ENCODE peak calls at places on chromosomes 13 and 19, in seven cellular contexts. U is NCI-H1436; F is activated T-helper 1 cell treated with anti-CD3 and anti-CD28 coated beads, Interleukin-12 subunit alpha, Interleukin-12 subunit beta, Interleukin-2, Interleukin-4 antibody, amounts not matched to agents 30 ng/mL and 10 ng/mL and 1 ng/mL, durations not matched to agents 14 hours and 24 hours and 36 hours; P is iPS DF 6.9; O is cortex of kidney; H is lung; V is foreskin fibroblast. G is an unnamed sample.

GRCh38 chr13:103188688-103189326 is 122.6 kb upstream of the SLC10A2 start:
- DNase-seq in U (peak; percentile 35), F (no peak), P (no peak), O (no peak), H (no peak), V (no peak), G (no peak)

GRCh38 chr13:77860621-77861020 is 58.0 kb downstream of the EDNRB start:
- DNase-seq in U (no peak), F (no peak), P (no peak), O (no peak), H (no peak), V (peak; percentile 10), G (no peak)

GRCh38 chr13:99067160-99067985 is 89.5 kb upstream of the DOCK9 start:
- DNase-seq in U (no peak), F (no peak), P (no peak), O (no peak), H (no peak), V (peak; percentile 74), G (no peak)

GRCh38 chr13:76014618-76015315 is 378.6 kb downstream of the LMO7 start:
- DNase-seq in U (no peak), F (no peak), P (no peak), O (no peak), H (no peak), V (peak; percentile 39), G (no peak)

GRCh38 chr19:49775742-49776370 is 9.1 kb downstream of the AP2A1 start:
- DNase-seq in U (no peak), F (no peak), P (no peak), O (no peak), H (no peak), V (no peak), G (no peak)

GRCh38 chr19:13968999-13969398 is 16.7 kb downstream of the DCAF15 start:
- DNase-seq in U (no peak), F (no peak), P (no peak), O (no peak), H (no peak), V (no peak), G (no peak)

GRCh38 chr19:20247016-20247683 is 80.1 kb downstream of the ZNF486 start:
- DNase-seq in U (peak; percentile 46), F (no peak), P (no peak), O (no peak), H (peak; percentile 53), V (no peak), G (peak; percentile 18)

GRCh38 chr19:38862321-38863059 is 12.7 kb upstream of the HNRNPL start:
- DNase-seq in U (peak; percentile 19), F (no peak), P (no peak), O (no peak), H (no peak), V (no peak), G (peak; percentile 87)

GRCh38 chr19:54684537-54684936 is 21.8 kb downstream of the LILRB4 start:
- DNase-seq in U (no peak), F (no peak), P (no peak), O (no peak), H (no peak), V (no peak), G (no peak)

GRCh38 chr13:106981050-106981449 is 413.1 kb upstream of the ARGLU1 start:
- DNase-seq in U (no peak), F (no peak), P (no peak), O (no peak), H (no peak), V (no peak), G (no peak)

GRCh38 chr19:9306443-9306842 is 3.2 kb downstream of the ZNF699 start:
- DNase-seq in U (no peak), F (no peak), P (no peak), O (no peak), H (no peak), V (peak; percentile 59), G (no peak)

GRCh38 chr19:18433735-18434398 is 4.1 kb downstream of the ISYNA1 start:
- DNase-seq in U (no peak), F (no peak), P (no peak), O (no peak), H (no peak), V (no peak), G (no peak)

GRCh38 chr13:62908321-62908720 is 1492.7 kb upstream of the PCDH20 start:
- DNase-seq in U (no peak), F (no peak), P (no peak), O (no peak), H (no peak), V (peak; percentile 32), G (no peak)

GRCh38 chr19:9847087-9847671 is 12.1 kb downstream of the PIN1 start:
- DNase-seq in U (no peak), F (no peak), P (no peak), O (no peak), H (peak; percentile 39), V (peak; percentile 93), G (no peak)

GRCh38 chr19:35715981-35716734 is 1.6 kb upstream of the KMT2B start:
- DNase-seq in U (no peak), F (no peak), P (no peak), O (no peak), H (peak; percentile 59), V (peak; percentile 44), G (peak; percentile 14)

GRCh38 chr13:51267581-51267980 is 45.4 kb downstream of the FAM124A start:
- DNase-seq in U (no peak), F (no peak), P (no peak), O (no peak), H (no peak), V (no peak), G (no peak)

GRCh38 chr13:110216006-110216402 is 91.0 kb downstream of the COL4A1 start:
- DNase-seq in U (no peak), F (no peak), P (no peak), O (no peak), H (no peak), V (no peak), G (no peak)

GRCh38 chr13:111972261-111972780 is 94.6 kb upstream of the SOX1 start:
- DNase-seq in U (no peak), F (no peak), P (no peak), O (no peak), H (no peak), V (no peak), G (no peak)

GRCh38 chr13:30681489-30682242 is 53.7 kb upstream of the ALOX5AP start:
- DNase-seq in U (no peak), F (no peak), P (no peak), O (no peak), H (no peak), V (peak; percentile 72), G (no peak)

GRCh38 chr13:21945195-21945594 is 274.3 kb downstream of the FGF9 start:
- DNase-seq in U (no peak), F (no peak), P (no peak), O (no peak), H (no peak), V (no peak), G (no peak)

GRCh38 chr13:102902789-102903347 is 57.0 kb downstream of the ERCC5 start:
- DNase-seq in U (no peak), F (no peak), P (peak; percentile 18), O (no peak), H (no peak), V (no peak), G (no peak)

GRCh38 chr13:89982406-89983085 is 1364.9 kb upstream of the MIR17HG start:
- DNase-seq in U (no peak), F (no peak), P (no peak), O (no peak), H (no peak), V (no peak), G (no peak)

GRCh38 chr13:99311137-99311536 is 3.9 kb upstream of the GPR183 start:
- DNase-seq in U (no peak), F (no peak), P (no peak), O (no peak), H (no peak), V (no peak), G (no peak)

G was measured in NCI-H1105.